ENCODE peak calls at places on chromosomes 13 and 19, in six cellular contexts. Y is activated naive CD8-positive, alpha-beta T cell treated with anti-CD3 and anti-CD28 coated beads, Interleukin-2, amount 50 U/mL, for 24 hours; J is stimulated activated CD4-positive, alpha-beta T cell treated with anti-CD3 and anti-CD28 coated beads, TNF-alpha, amount 100 ng/mL, for 24 hours; L is PC-9; Q is amniotic stem cell; F is NCI-H1694. M is an unnamed sample.

GRCh38 chr13:80070024-80070703 is 270.8 kb downstream of the SPRY2 start:
- DNase-seq in Y (no peak), J (no peak), L (no peak), Q (no peak), F (no peak), M (peak)

GRCh38 chr13:113903361-113903760 is 39.5 kb upstream of the GAS6 start:
- DNase-seq in Y (no peak), J (no peak), L (no peak), Q (peak), F (no peak), M (no peak)

GRCh38 chr13:22108283-22108897 is 437.5 kb downstream of the FGF9 start:
- DNase-seq in Y (no peak), J (no peak), L (no peak), Q (no peak), F (no peak), M (no peak)

GRCh38 chr19:38670921-38671398 is 23.5 kb downstream of the ACTN4 start:
- DNase-seq in Y (no peak), J (no peak), L (no peak), Q (no peak), F (no peak), M (peak)

GRCh38 chr19:1657632-1658445 is 5.4 kb upstream of the TCF3 start:
- DNase-seq in Y (no peak), J (no peak), L (peak), Q (no peak), F (no peak), M (no peak)

GRCh38 chr13:27961227-27962085 is 7.7 kb downstream of the CDX2 start:
- DNase-seq in Y (no peak), J (no peak), L (no peak), Q (no peak), F (no peak), M (peak)

GRCh38 chr13:66853559-66853958 is 376.6 kb downstream of the PCDH9 start:
- DNase-seq in Y (no peak), J (no peak), L (no peak), Q (no peak), F (no peak), M (no peak)

GRCh38 chr19:17582613-17583012 is 27.2 kb downstream of the COLGALT1 start:
- DNase-seq in Y (no peak), J (no peak), L (no peak), Q (no peak), F (no peak), M (no peak)

GRCh38 chr19:38737921-38738731 is 6.1 kb downstream of the CAPN12 start:
- DNase-seq in Y (no peak), J (no peak), L (no peak), Q (no peak), F (no peak), M (no peak)

M was measured in small intestine.